ENCODE peak calls at places on chromosomes 7 and 10, in ten cellular contexts. D is CD8-positive, alpha-beta memory T cell; W is lower lobe of right lung; E is sigmoid colon; B is heart left ventricle; N is osteoblast; F is tibial nerve; R is PC-3; H is OCI-LY7; T is heart right ventricle. U is an unnamed sample. For H3K36me3, the result is how much of the 10 kb centered on the place peaks cover.

GRCh38 chr7:25009271-25009670 is 29.3 kb upstream of the OSBPL3 start:
- DNase-seq in D (no peak), W (no peak), E (no peak), B (no peak), N (peak), F (no peak), R (peak), H (no peak), T (no peak), U (no peak)

GRCh38 chr7:127035203-127035849 is 217.4 kb downstream of the GRM8 start:
- DNase-seq in D (no peak), W (no peak), E (no peak), B (no peak), N (no peak), F (no peak), R (no peak), H (no peak), T (no peak), U (no peak)

GRCh38 chr10:51881213-51881612 is 181.8 kb upstream of the CSTF2T start:
- DNase-seq in D (no peak), W (no peak), E (no peak), B (no peak), N (no peak), F (no peak), R (no peak), H (no peak), T (no peak), U (no peak)

GRCh38 chr10:14409247-14409646 is 78.5 kb upstream of the FRMD4A start:
- DNase-seq in D (no peak), W (no peak), E (no peak), B (no peak), N (no peak), F (no peak), R (no peak), H (no peak), T (no peak), U (no peak)

GRCh38 chr7:81883801-81884393 is 114.0 kb upstream of the HGF start:
- DNase-seq in D (no peak), W (no peak), E (no peak), B (no peak), N (no peak), F (no peak), R (no peak), H (no peak), T (no peak), U (no peak)

GRCh38 chr10:80167471-80167870 is 34.9 kb downstream of the PLAC9 start:
- DNase-seq in D (no peak), W (no peak), E (peak), B (no peak), N (no peak), F (no peak), R (no peak), H (no peak), T (no peak), U (peak)

GRCh38 chr7:14698239-14698638 is 204.3 kb downstream of the DGKB start:
- DNase-seq in D (no peak), W (no peak), E (no peak), B (no peak), N (no peak), F (no peak), R (peak), H (no peak), T (no peak), U (no peak)

GRCh38 chr7:151735854-151736402 is 141.0 kb downstream of the PRKAG2 start:
- DNase-seq in D (no peak), W (no peak), E (no peak), B (peak), N (peak), F (no peak), R (no peak), H (no peak), T (peak), U (no peak)

GRCh38 chr10:100738055-100738827 is 7.1 kb upstream of the PAX2 start:
- DNase-seq in D (no peak), W (no peak), E (no peak), B (no peak), N (peak), F (no peak), R (no peak), H (no peak), T (no peak), U (no peak)

GRCh38 chr7:31890198-31890597 is 180.0 kb downstream of the PDE1C start:
- DNase-seq in D (no peak), W (no peak), E (peak), B (no peak), N (no peak), F (no peak), R (no peak), H (no peak), T (no peak), U (no peak)

GRCh38 chr10:116548301-116548700 is 2.6 kb downstream of the PNLIP start:
- DNase-seq in D (no peak), W (no peak), E (no peak), B (no peak), N (no peak), F (no peak), R (no peak), H (no peak), T (no peak), U (no peak)

GRCh38 chr10:129851941-129852650 is 112.0 kb downstream of the EBF3 start:
- DNase-seq in D (no peak), W (no peak), E (no peak), B (no peak), N (peak), F (no peak), R (no peak), H (no peak), T (no peak), U (no peak)

GRCh38 chr7:116322541-116322940 is 112.2 kb downstream of the TES start:
- DNase-seq in D (no peak), W (no peak), E (no peak), B (no peak), N (no peak), F (no peak), R (no peak), H (no peak), T (no peak), U (no peak)

GRCh38 chr10:125762692-125763648 is 12.7 kb downstream of the MMP21 start:
- DNase-seq in D (no peak), W (no peak), E (no peak), B (no peak), N (no peak), F (no peak), R (no peak), H (no peak), T (no peak), U (no peak)
- H3K36me3 ChIP-seq in D (under half), W (half or more), E (half or more), B (under half), N (under half), F (under half), R (under half), H (half or more), T (half or more), U (half or more)

GRCh38 chr10:49138361-49138891 is 4.6 kb upstream of the FAM170B start:
- DNase-seq in D (no peak), W (no peak), E (no peak), B (no peak), N (peak), F (no peak), R (no peak), H (no peak), T (peak), U (no peak)
- H3K27ac ChIP-seq in D (no peak), W (peak), E (no peak), B (peak), N (peak), F (no peak), R (peak), H (no peak), T (peak), U (no peak)

GRCh38 chr10:74099836-74100235 is 50.8 kb downstream of the AP3M1 start:
- DNase-seq in D (no peak), W (no peak), E (no peak), B (no peak), N (no peak), F (no peak), R (no peak), H (no peak), T (no peak), U (no peak)
- H3K36me3 ChIP-seq in D (under half), W (half or more), E (half or more), B (under half), N (half or more), F (under half), R (half or more), H (half or more), T (half or more), U (half or more)

GRCh38 chr7:11298220-11298619 is 324.5 kb downstream of the PHF14 start:
- DNase-seq in D (no peak), W (no peak), E (no peak), B (no peak), N (no peak), F (no peak), R (no peak), H (no peak), T (no peak), U (no peak)

GRCh38 chr7:11300231-11300630 is 326.6 kb downstream of the PHF14 start:
- DNase-seq in D (no peak), W (no peak), E (no peak), B (no peak), N (no peak), F (no peak), R (no peak), H (no peak), T (no peak), U (no peak)

GRCh38 chr7:11294965-11295364 is 321.3 kb downstream of the PHF14 start:
- DNase-seq in D (no peak), W (no peak), E (no peak), B (no peak), N (no peak), F (no peak), R (peak), H (no peak), T (no peak), U (no peak)

GRCh38 chr7:11297764-11298163 is 324.1 kb downstream of the PHF14 start:
- DNase-seq in D (no peak), W (no peak), E (no peak), B (no peak), N (no peak), F (no peak), R (peak), H (no peak), T (no peak), U (no peak)

DNA sequence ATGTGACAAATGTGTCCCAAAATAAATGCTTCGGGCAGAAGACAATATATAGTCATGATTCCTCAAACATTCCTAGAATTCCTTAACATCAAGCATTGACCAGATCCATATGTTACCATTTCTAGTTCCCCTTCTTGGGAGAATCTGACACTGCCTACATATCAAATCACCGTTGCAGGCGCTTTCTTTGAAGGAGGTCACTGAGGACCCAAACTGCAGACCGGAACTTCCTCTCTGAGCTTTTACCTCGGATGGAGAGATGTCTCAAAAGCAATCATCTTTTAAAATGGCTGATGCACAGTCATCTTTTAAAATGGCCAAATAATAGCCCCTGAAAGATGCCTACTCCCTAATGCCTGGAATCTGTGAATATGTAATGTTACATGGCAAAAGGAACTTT is 323.6 kb downstream of the PHF14 start:
- DNase-seq in D (no peak), W (no peak), E (no peak), B (no peak), N (no peak), F (no peak), R (no peak), H (no peak), T (no peak), U (no peak)
- H3K27ac ChIP-seq in D (no peak), W (no peak), E (no peak), B (no peak), N (no peak), F (no peak), R (no peak), H (no peak), T (no peak), U (no peak)

GRCh38 chr7:50769160-50769484 is 13.6 kb downstream of the GRB10 start:
- DNase-seq in D (no peak), W (no peak), E (no peak), B (no peak), N (no peak), F (no peak), R (no peak), H (no peak), T (no peak), U (no peak)
- H3K36me3 ChIP-seq in D (under half), W (under half), E (under half), B (under half), N (under half), F (under half), R (under half), H (under half), T (under half), U (under half)

GRCh38 chr10:87816842-87817178 is 1.2 kb downstream of the ATAD1 start:
- DNase-seq in D (no peak), W (no peak), E (no peak), B (no peak), N (peak), F (no peak), R (peak), H (no peak), T (no peak), U (no peak)

GRCh38 chr10:87816163-87816841 is 1.7 kb downstream of the ATAD1 start:
- DNase-seq in D (no peak), W (no peak), E (no peak), B (no peak), N (no peak), F (no peak), R (peak), H (no peak), T (no peak), U (no peak)

GRCh38 chr10:87818505-87819273 is 663 bp upstream of the ATAD1 start:
- DNase-seq in D (peak), W (no peak), E (peak), B (peak), N (peak), F (no peak), R (peak), H (peak), T (peak), U (no peak)

GRCh38 chr10:87817873-87818504 is at the start of gene ATAD1:
- DNase-seq in D (peak), W (peak), E (peak), B (peak), N (peak), F (peak), R (peak), H (peak), T (peak), U (peak)

DNA sequence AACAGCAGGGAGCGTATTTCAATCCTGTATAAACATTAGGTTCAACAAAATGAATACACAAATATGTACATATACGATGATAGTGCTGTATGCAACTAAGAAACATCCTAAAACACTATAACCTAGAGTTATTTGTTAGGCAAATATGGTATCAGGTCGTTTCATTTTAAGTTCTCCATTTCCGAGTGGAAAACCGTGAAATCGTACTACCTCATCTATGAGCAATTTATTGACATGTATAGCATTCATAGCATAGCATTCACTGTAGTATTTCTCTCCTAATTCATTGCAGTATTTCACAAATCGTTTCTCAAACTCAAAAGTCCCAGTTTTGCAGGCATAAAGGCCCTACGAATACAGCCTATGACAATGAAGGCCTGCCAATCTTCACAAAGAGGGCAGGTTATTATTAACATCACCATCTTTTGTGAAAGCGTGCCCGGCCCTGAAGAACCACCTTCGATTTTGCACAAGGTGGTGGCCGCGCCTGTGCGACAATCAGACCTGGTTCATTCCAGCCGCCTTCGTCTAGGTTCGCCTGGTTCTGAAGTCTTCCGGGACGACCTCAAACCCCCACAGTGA is 644 bp downstream of the ATAD1 start:
- DNase-seq in D (peak), W (no peak), E (no peak), B (no peak), N (no peak), F (no peak), R (peak), H (peak), T (no peak), U (no peak)
- H3K27ac ChIP-seq in D (peak), W (peak), E (peak), B (peak), N (peak), F (peak), R (peak), H (peak), T (peak), U (peak)

DNA sequence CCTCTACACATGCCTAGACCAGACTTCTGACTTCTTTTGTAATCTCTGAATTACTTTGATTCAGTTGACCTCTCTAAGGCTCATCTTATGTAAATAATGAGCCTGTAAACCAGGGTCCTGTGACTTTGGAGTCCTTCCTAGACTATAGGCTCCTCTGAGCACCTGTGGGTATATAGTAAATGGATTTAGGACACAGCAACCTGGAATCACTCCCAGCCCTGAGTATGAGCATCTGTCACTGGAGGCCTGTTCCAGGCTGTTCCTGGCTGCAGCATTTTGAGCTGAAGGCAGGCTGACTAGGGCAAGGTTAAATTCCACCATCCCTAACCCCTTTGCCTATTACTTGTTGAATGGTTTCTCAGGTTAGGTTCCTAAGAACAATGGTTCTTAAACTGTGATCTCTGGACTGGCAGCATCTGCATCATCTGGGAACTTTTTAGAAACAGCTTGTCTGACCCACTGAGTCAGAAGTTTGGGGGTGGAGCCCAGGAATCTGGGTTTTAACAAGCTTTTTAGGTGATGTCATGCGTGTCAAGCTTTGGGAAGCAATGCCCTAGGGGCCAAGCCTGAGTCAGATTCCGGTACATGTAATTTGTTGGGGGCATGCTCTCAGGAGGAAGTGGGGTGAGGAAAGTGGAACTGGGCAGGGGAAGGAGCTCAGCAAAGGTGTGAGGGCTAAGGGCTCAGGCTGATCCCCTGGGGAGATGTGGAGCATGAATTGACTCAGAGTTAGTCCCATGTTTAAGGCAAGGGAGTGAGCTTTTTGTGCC is 28.2 kb downstream of the MINDY4 start:
- DNase-seq in D (no peak), W (no peak), E (peak), B (no peak), N (peak), F (peak), R (peak), H (peak), T (no peak), U (peak)
- H3K36me3 ChIP-seq in D (under half), W (under half), E (under half), B (under half), N (under half), F (under half), R (under half), H (under half), T (under half), U (under half)

GRCh38 chr7:100015232-100016208 is at the start of gene ZKSCAN1:
- DNase-seq in D (peak), W (peak), E (peak), B (peak), N (peak), F (peak), R (peak), H (peak), T (peak), U (peak)
- H3K27ac ChIP-seq in D (peak), W (peak), E (peak), B (peak), N (peak), F (peak), R (peak), H (peak), T (peak), U (peak)

GRCh38 chr7:138568655-138569054 is 108.6 kb downstream of the TRIM24 start:
- DNase-seq in D (no peak), W (no peak), E (no peak), B (no peak), N (no peak), F (no peak), R (no peak), H (no peak), T (no peak), U (no peak)
- H3K36me3 ChIP-seq in D (under half), W (half or more), E (half or more), B (under half), N (under half), F (under half), R (under half), H (half or more), T (half or more), U (half or more)

GRCh38 chr7:150620061-150620460 is 12.1 kb downstream of the GIMAP6 start:
- DNase-seq in D (no peak), W (no peak), E (no peak), B (no peak), N (no peak), F (no peak), R (peak), H (no peak), T (no peak), U (no peak)
- H3K27ac ChIP-seq in D (no peak), W (no peak), E (no peak), B (no peak), N (no peak), F (no peak), R (peak), H (no peak), T (no peak), U (no peak)